ENCODE peak calls at places on chromosomes 6 and 20, in seven cellular contexts. M, A, D, H, W, I and E are unnamed samples.

GRCh38 chr20:45340236-45340847 is 7.9 kb downstream of the SDC4 start:
- DNase-seq in I (no peak), M (no peak), A (no peak), H (no peak), W (no peak), D (peak), E (peak)

GRCh38 chr20:49712918-49713778 is 530 bp downstream of the B4GALT5 start:
- DNase-seq in D (peak), H (no peak), M (peak), A (peak), W (peak), I (peak), E (peak)

GRCh38 chr6:94570576-94570975 is 1006.8 kb upstream of the MANEA start:
- DNase-seq in W (no peak), D (no peak), A (no peak), M (no peak), H (no peak), I (no peak), E (no peak)

GRCh38 chr6:159960485-159960884 is 8.4 kb upstream of the IGF2R start:
- DNase-seq in I (no peak), A (no peak), M (no peak), H (no peak), W (no peak), D (no peak), E (no peak)

GRCh38 chr20:56504373-56505005 is 20.1 kb upstream of the FAM209A start:
- DNase-seq in H (no peak), A (no peak), W (no peak), M (no peak), D (no peak), I (no peak), E (no peak)

GRCh38 chr6:40536442-40536841 is 50.7 kb downstream of the LRFN2 start:
- DNase-seq in W (no peak), I (no peak), H (no peak), A (no peak), M (peak), D (no peak), E (peak)

GRCh38 chr6:152268846-152269442 is 368.2 kb downstream of the SYNE1 start:
- DNase-seq in D (no peak), I (no peak), M (no peak), A (peak), W (no peak), H (no peak), E (no peak)

GRCh38 chr20:48184229-48184628 is 398.9 kb upstream of the SULF2 start:
- DNase-seq in W (no peak), H (no peak), D (no peak), A (no peak), M (peak), I (no peak), E (no peak)

GRCh38 chr20:43537921-43538854 is 20.6 kb upstream of the SGK2 start:
- DNase-seq in H (peak), W (peak), I (no peak), M (peak), D (peak), A (peak), E (peak)

GRCh38 chr6:125748534-125749111 is 809 bp upstream of the HEY2 start:
- DNase-seq in A (peak), M (no peak), H (no peak), I (no peak), W (no peak), D (no peak), E (peak)

GRCh38 chr6:105488521-105489212 is 85.8 kb upstream of the PREP start:
- DNase-seq in I (no peak), W (no peak), D (no peak), M (no peak), A (peak), H (no peak), E (peak)

GRCh38 chr20:47887477-47888080 is 102.3 kb upstream of the SULF2 start:
- DNase-seq in A (no peak), W (no peak), D (no peak), I (no peak), H (no peak), M (no peak), E (no peak)

GRCh38 chr6:148348778-148349177 is 6.1 kb downstream of the SASH1 start:
- DNase-seq in W (no peak), A (no peak), M (no peak), I (no peak), D (no peak), H (no peak), E (no peak)

GRCh38 chr6:163355471-163355991 is 59.0 kb upstream of the QKI start:
- DNase-seq in W (peak), I (peak), D (no peak), H (no peak), A (peak), M (no peak), E (peak)

GRCh38 chr6:35833534-35833933 is 28.4 kb downstream of the LHFPL5 start:
- DNase-seq in I (no peak), D (no peak), A (peak), W (no peak), M (no peak), H (no peak), E (no peak)

GRCh38 chr6:16633961-16634360 is 127.3 kb downstream of the ATXN1 start:
- DNase-seq in M (no peak), A (no peak), D (no peak), I (no peak), W (no peak), H (no peak), E (no peak)

GRCh38 chr6:126797981-126798380 is 320.5 kb upstream of the RSPO3 start:
- DNase-seq in D (no peak), H (no peak), I (no peak), A (no peak), W (no peak), M (no peak), E (no peak)

GRCh38 chr6:137805622-137806021 is 61.4 kb upstream of the TNFAIP3 start:
- DNase-seq in W (no peak), D (no peak), I (no peak), M (no peak), H (no peak), A (no peak), E (peak)

GRCh38 chr6:74879234-74879633 is 326.6 kb downstream of the COL12A1 start:
- DNase-seq in H (peak), M (no peak), D (no peak), A (peak), I (no peak), W (no peak), E (no peak)

GRCh38 chr6:15288856-15289255 is 43.0 kb downstream of the JARID2 start:
- DNase-seq in H (no peak), I (no peak), D (no peak), A (no peak), M (no peak), W (no peak), E (no peak)

GRCh38 chr20:45975686-45976085 is 3.7 kb upstream of the ZNF335 start:
- DNase-seq in H (no peak), W (peak), M (no peak), I (peak), D (no peak), A (no peak), E (no peak)

GRCh38 chr6:7041511-7042026 is 66.2 kb upstream of the RREB1 start:
- DNase-seq in H (no peak), W (no peak), I (no peak), D (no peak), M (no peak), A (no peak), E (no peak)

GRCh38 chr6:93779086-93779858 is 359.9 kb upstream of the EPHA7 start:
- DNase-seq in D (no peak), I (no peak), A (no peak), W (no peak), H (no peak), M (no peak), E (no peak)

GRCh38 chr6:138862491-138862890 is 66.6 kb downstream of the ECT2L start:
- DNase-seq in M (no peak), H (no peak), A (no peak), W (no peak), I (no peak), D (no peak), E (no peak)

GRCh38 chr6:133159269-133159795 is 81.8 kb upstream of the EYA4 start:
- DNase-seq in W (no peak), M (no peak), I (no peak), A (peak), H (no peak), D (no peak), E (no peak)

GRCh38 chr6:157024745-157025144 is 247.6 kb downstream of the ARID1B start:
- DNase-seq in I (no peak), D (no peak), M (no peak), A (no peak), W (no peak), H (no peak), E (no peak)

GRCh38 chr20:58407201-58407873 is 18.3 kb downstream of the VAPB start:
- DNase-seq in M (no peak), I (no peak), H (no peak), D (no peak), W (no peak), A (peak), E (no peak)

GRCh38 chr6:21953831-21954801 is 342.7 kb downstream of the PRL start:
- DNase-seq in H (peak), A (peak), W (no peak), M (peak), D (no peak), I (no peak), E (no peak)

GRCh38 chr6:144767066-144767465 is 481.9 kb downstream of the UTRN start:
- DNase-seq in H (no peak), D (no peak), W (no peak), M (no peak), I (no peak), A (no peak), E (no peak)

GRCh38 chr20:24560571-24561485 is 91.4 kb downstream of the SYNDIG1 start:
- DNase-seq in M (no peak), D (no peak), H (no peak), A (no peak), W (no peak), I (no peak), E (no peak)

GRCh38 chr6:35602133-35602946 is 86.4 kb downstream of the FKBP5 start:
- DNase-seq in A (peak), I (peak), H (no peak), W (no peak), M (no peak), D (no peak), E (no peak)

GRCh38 chr20:33386673-33387072 is 14.6 kb downstream of the CDK5RAP1 start:
- DNase-seq in W (no peak), D (no peak), H (no peak), M (no peak), A (no peak), I (no peak), E (no peak)
- TF ChIP-seq CTCF in W (no peak), D (no peak), H (no peak), M (no peak), A (no peak), I (no peak), E (no peak)

GRCh38 chr6:26743157-26743821 is 83.7 kb upstream of the ZNF322 start:
- DNase-seq in M (peak), W (no peak), H (no peak), I (no peak), A (peak), D (no peak), E (no peak)
- H3K4me3 ChIP-seq in M (peak), W (no peak), H (peak), I (no peak), A (no peak), D (no peak), E (no peak)

GRCh38 chr6:37127961-37128862 is 41.7 kb upstream of the PIM1 start:
- DNase-seq in H (no peak), D (no peak), W (no peak), M (no peak), I (no peak), A (peak), E (peak)

GRCh38 chr6:37134622-37135191 is 35.2 kb upstream of the PIM1 start:
- DNase-seq in M (no peak), I (peak), D (peak), W (no peak), H (peak), A (peak), E (peak)

GRCh38 chr6:37131960-37132253 is 38.0 kb upstream of the PIM1 start:
- DNase-seq in W (no peak), A (no peak), D (no peak), M (no peak), H (no peak), I (no peak), E (no peak)

GRCh38 chr6:37130704-37131103 is 39.2 kb upstream of the PIM1 start:
- DNase-seq in D (no peak), W (peak), H (no peak), A (peak), I (peak), M (no peak), E (peak)

DNA sequence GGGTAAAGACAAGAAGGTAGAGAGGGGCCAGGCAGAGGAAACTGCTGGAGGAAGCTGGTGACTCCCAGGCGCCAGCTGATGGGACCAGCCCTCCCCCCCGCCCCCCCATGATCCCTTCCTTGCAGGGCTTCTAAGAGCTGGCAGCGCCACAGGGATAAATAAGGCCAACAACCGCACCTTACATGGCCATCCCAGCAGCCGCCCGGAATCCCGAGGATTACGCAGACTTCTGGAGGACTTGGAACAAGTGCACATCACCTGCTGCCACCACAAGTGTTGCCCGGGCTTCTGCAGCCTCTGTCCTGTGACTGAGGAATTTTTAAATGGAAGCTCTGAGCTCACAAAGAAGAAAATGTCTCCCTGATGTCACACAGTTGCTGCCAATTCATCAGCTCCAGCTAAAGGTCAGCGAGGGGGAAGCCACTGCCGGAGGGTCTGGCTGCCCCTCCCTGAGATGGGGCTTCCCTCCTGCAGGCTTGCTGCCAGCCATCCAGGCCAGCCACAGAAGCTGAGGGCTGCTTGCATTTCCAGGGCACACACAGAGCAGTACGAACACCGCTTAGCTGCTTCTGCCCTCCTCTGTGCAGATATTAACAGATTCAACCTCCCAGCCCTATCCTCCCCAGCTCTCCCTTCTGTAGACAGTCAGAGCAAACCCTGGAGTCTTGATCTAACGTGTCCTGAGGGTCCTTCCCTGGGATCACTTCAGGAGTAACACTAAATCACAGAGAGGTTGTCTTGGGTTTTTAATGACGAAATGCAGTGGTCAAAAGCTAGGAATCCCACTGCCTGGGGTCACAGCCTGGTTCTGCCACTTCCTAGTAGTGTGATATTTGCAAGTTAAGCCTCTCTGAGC is 38.6 kb upstream of the PIM1 start:
- DNase-seq in I (peak), W (peak), H (no peak), D (no peak), A (no peak), M (peak), E (peak)
- TF ChIP-seq CTCF in I (no peak), W (no peak), H (no peak), D (no peak), A (no peak), M (no peak), E (no peak)

DNA sequence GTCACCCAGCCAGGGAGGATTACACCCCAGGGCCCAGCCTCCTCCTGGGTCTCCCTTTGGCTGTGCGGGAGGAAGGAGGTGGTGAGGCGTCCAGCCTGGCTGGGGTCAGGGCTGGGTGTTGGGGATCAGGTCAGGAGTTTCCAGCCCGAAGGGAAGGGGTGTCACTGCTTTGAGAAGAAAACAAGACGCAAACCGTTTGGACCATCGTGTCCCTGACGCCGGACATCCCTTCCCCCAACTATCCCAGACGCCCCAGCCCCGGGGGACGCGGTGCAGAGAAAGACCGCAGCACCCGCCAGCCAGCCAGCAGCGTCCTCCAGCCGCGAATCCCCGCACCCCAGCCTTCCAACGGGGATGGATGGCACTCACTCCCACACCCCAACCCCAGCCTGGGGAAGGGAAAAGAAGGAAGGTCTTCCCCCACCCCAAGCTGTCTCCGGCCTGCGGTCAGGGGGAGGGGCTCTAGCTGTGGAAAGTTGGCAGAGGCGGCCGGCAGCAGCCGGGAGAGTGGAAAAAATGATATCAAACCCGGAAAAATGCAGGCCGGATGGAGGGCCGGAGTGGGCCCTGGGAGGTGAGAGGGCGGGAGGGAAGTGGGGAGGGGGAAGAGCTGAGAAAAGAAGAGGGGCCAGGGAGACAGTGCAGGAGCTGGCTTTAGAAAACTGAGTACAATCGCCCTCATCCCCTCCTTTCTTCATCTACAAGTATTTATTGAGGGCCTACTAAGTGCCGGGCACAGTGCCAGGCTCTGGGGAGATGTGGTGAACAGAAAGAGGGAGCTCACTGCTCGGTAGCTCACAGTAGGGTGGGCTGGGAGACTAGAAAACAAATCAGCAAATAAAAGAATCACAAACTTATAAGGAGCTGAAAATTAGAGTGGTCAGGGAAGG is 10.6 kb downstream of the REM1 start:
- DNase-seq in A (peak), M (no peak), H (no peak), D (no peak), I (peak), W (peak), E (peak)
- H3K4me3 ChIP-seq in A (no peak), M (peak), H (peak), D (no peak), I (peak), W (peak), E (no peak)

GRCh38 chr6:108562503-108562993 is 1.8 kb downstream of the FOXO3 start:
- DNase-seq in D (peak), H (no peak), W (peak), A (peak), M (peak), I (peak), E (peak)
- TF ChIP-seq CTCF in D (peak), H (no peak), W (no peak), A (peak), M (peak), I (no peak), E (no peak)

GRCh38 chr20:20743511-20744169 is 31.2 kb upstream of the RALGAPA2 start:
- DNase-seq in D (peak), H (no peak), W (peak), A (no peak), M (no peak), I (peak), E (peak)

GRCh38 chr20:20744170-20744725 is 31.8 kb upstream of the RALGAPA2 start:
- DNase-seq in M (no peak), W (no peak), H (no peak), D (no peak), A (no peak), I (no peak), E (no peak)

GRCh38 chr20:20737158-20737557 is 24.7 kb upstream of the RALGAPA2 start:
- DNase-seq in M (no peak), D (no peak), H (no peak), I (no peak), W (no peak), A (no peak), E (no peak)

GRCh38 chr20:20740595-20740994 is 28.2 kb upstream of the RALGAPA2 start:
- DNase-seq in A (no peak), D (no peak), H (no peak), M (no peak), I (no peak), W (no peak), E (no peak)

GRCh38 chr20:20741067-20742045 is 28.9 kb upstream of the RALGAPA2 start:
- DNase-seq in D (no peak), W (no peak), I (no peak), M (no peak), A (no peak), H (no peak), E (no peak)
- H3K4me3 ChIP-seq in D (no peak), W (no peak), I (no peak), M (no peak), A (no peak), H (no peak), E (no peak)

DNA sequence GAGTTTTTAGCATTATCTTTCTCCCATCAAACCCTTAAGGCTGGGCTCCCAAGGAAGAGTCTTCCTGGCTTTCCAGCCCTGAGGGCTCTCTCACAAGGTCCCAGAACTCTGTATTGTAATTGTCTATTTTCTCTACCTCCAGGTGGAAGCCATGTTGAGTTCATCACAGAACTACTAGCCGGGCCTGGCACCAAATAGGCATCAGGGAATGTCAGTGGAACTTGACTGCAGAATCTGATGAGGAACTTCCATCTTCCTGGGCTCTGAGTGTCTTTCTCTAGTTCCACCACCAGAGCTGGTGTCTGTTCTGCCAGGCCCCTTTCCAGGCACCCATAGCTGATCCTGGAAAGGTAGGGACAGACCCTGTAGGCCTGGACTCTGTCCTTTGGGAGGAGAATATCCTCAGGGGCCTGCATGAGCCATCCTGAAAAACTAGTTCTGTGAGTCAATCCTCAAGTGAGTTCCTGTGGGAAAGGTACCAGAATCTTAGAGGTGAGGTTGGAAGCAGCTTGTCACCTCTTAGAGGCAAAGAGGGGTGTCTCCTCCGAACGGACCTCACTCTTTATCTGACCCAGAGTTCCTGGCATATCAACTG is 11.1 kb upstream of the TOP1 start:
- DNase-seq in I (no peak), W (no peak), M (no peak), A (no peak), H (no peak), D (no peak), E (no peak)
- TF ChIP-seq CTCF in I (no peak), W (no peak), M (no peak), A (no peak), H (no peak), D (no peak), E (no peak)

GRCh38 chr20:18465536-18466200 is 1.2 kb downstream of the DZANK1 start:
- DNase-seq in A (no peak), M (no peak), I (no peak), H (no peak), W (no peak), D (no peak), E (no peak)
- H3K4me3 ChIP-seq in A (no peak), M (no peak), I (no peak), H (no peak), W (no peak), D (no peak), E (peak)

GRCh38 chr6:42783876-42784738 is 2.3 kb downstream of the BICRAL start:
- DNase-seq in I (no peak), M (no peak), W (no peak), H (no peak), A (no peak), D (no peak), E (no peak)

GRCh38 chr6:42782689-42783176 is 881 bp downstream of the BICRAL start:
- DNase-seq in I (peak), H (peak), M (peak), A (peak), W (peak), D (peak), E (peak)

GRCh38 chr6:42781811-42782688 is at the start of gene BICRAL:
- DNase-seq in H (peak), W (peak), A (peak), M (peak), D (peak), I (peak), E (peak)

GRCh38 chr6:42784739-42785498 is 3.1 kb downstream of the BICRAL start:
- DNase-seq in M (no peak), H (no peak), W (no peak), I (no peak), D (peak), A (no peak), E (peak)

GRCh38 chr6:42783177-42783875 is 1.5 kb downstream of the BICRAL start:
- DNase-seq in H (peak), I (peak), W (peak), A (peak), D (peak), M (peak), E (peak)
- TF ChIP-seq CTCF in H (no peak), I (no peak), W (no peak), A (no peak), D (no peak), M (no peak), E (no peak)